ENCODE peak calls at places on chromosome 12, in six cellular contexts. One of them, this sample, is unnamed.
A peak's percentile ranks its signal among the peaks of the same experiment; 100 is the strongest.

GRCh38 chr12:47102845-47103666 is 23.3 kb upstream of the AMIGO2 start:
- DNase-seq in heart right ventricle: no peak
- DNase-seq in pons: no peak
- DNase-seq in astrocyte of the spinal cord: peak; percentile 32
- DNase-seq in fibroblast of lung: peak; percentile 90
- DNase-seq in activated T-cell treated with anti-CD3 and anti-CD28 coated beads, Interleukin-2, amount 50 U/mL, for 72 hours: no peak
- DNase-seq in this sample: no peak

GRCh38 chr12:95701275-95701674 is 89.3 kb downstream of the NTN4 start:
- DNase-seq in activated T-cell treated with anti-CD3 and anti-CD28 coated beads, Interleukin-2, amount 50 U/mL, for 72 hours: no peak
- DNase-seq in pons: no peak
- DNase-seq in heart right ventricle: no peak
- DNase-seq in astrocyte of the spinal cord: peak; percentile 62
- DNase-seq in fibroblast of lung: no peak
- DNase-seq in this sample: no peak

GRCh38 chr12:126982707-126983106 is 1284.3 kb upstream of the TMEM132C start:
- DNase-seq in heart right ventricle: no peak
- DNase-seq in astrocyte of the spinal cord: no peak
- DNase-seq in activated T-cell treated with anti-CD3 and anti-CD28 coated beads, Interleukin-2, amount 50 U/mL, for 72 hours: no peak
- DNase-seq in fibroblast of lung: no peak
- DNase-seq in pons: no peak
- DNase-seq in this sample: no peak

GRCh38 chr12:21910642-21911041 is 30.6 kb downstream of the ABCC9 start:
- DNase-seq in fibroblast of lung: no peak
- DNase-seq in heart right ventricle: no peak
- DNase-seq in activated T-cell treated with anti-CD3 and anti-CD28 coated beads, Interleukin-2, amount 50 U/mL, for 72 hours: no peak
- DNase-seq in astrocyte of the spinal cord: peak; percentile 18
- DNase-seq in pons: no peak
- DNase-seq in this sample: no peak

GRCh38 chr12:110039085-110039807 is 9.1 kb downstream of the C12orf76 start:
- DNase-seq in fibroblast of lung: peak; percentile 81
- DNase-seq in pons: no peak
- DNase-seq in activated T-cell treated with anti-CD3 and anti-CD28 coated beads, Interleukin-2, amount 50 U/mL, for 72 hours: peak; percentile 38
- DNase-seq in astrocyte of the spinal cord: peak; percentile 91
- DNase-seq in heart right ventricle: no peak
- DNase-seq in this sample: peak; percentile 14

GRCh38 chr12:71760471-71760870 is 5.8 kb downstream of the RAB21 start:
- DNase-seq in astrocyte of the spinal cord: no peak
- DNase-seq in fibroblast of lung: no peak
- DNase-seq in activated T-cell treated with anti-CD3 and anti-CD28 coated beads, Interleukin-2, amount 50 U/mL, for 72 hours: no peak
- DNase-seq in heart right ventricle: no peak
- DNase-seq in pons: no peak
- DNase-seq in this sample: no peak

GRCh38 chr12:24751181-24751580 is 197.7 kb downstream of the BCAT1 start:
- DNase-seq in activated T-cell treated with anti-CD3 and anti-CD28 coated beads, Interleukin-2, amount 50 U/mL, for 72 hours: no peak
- DNase-seq in heart right ventricle: no peak
- DNase-seq in pons: no peak
- DNase-seq in astrocyte of the spinal cord: peak; percentile 29
- DNase-seq in fibroblast of lung: no peak
- DNase-seq in this sample: no peak

GRCh38 chr12:53743277-53744129 is 8.3 kb downstream of the CISTR start:
- DNase-seq in activated T-cell treated with anti-CD3 and anti-CD28 coated beads, Interleukin-2, amount 50 U/mL, for 72 hours: peak; percentile 70
- DNase-seq in heart right ventricle: peak; percentile 36
- DNase-seq in pons: peak; percentile 76
- DNase-seq in fibroblast of lung: peak; percentile 52
- DNase-seq in astrocyte of the spinal cord: peak; percentile 65
- DNase-seq in this sample: peak; percentile 44

GRCh38 chr12:57444744-57445143 is 10.2 kb downstream of the INHBC start:
- DNase-seq in pons: no peak
- DNase-seq in heart right ventricle: no peak
- DNase-seq in activated T-cell treated with anti-CD3 and anti-CD28 coated beads, Interleukin-2, amount 50 U/mL, for 72 hours: no peak
- DNase-seq in astrocyte of the spinal cord: no peak
- DNase-seq in fibroblast of lung: no peak
- DNase-seq in this sample: no peak

GRCh38 chr12:3293446-3294161 is 197.4 kb upstream of the PRMT8 start:
- DNase-seq in activated T-cell treated with anti-CD3 and anti-CD28 coated beads, Interleukin-2, amount 50 U/mL, for 72 hours: no peak
- DNase-seq in pons: no peak
- DNase-seq in heart right ventricle: no peak
- DNase-seq in fibroblast of lung: no peak
- DNase-seq in astrocyte of the spinal cord: no peak
- DNase-seq in this sample: no peak

GRCh38 chr12:87775051-87775450 is 254.2 kb downstream of the C12orf50 start:
- DNase-seq in astrocyte of the spinal cord: no peak
- DNase-seq in fibroblast of lung: no peak
- DNase-seq in pons: no peak
- DNase-seq in activated T-cell treated with anti-CD3 and anti-CD28 coated beads, Interleukin-2, amount 50 U/mL, for 72 hours: no peak
- DNase-seq in heart right ventricle: no peak
- DNase-seq in this sample: no peak

GRCh38 chr12:114835031-114835430 is 151.1 kb upstream of the TBX3 start:
- DNase-seq in pons: no peak
- DNase-seq in activated T-cell treated with anti-CD3 and anti-CD28 coated beads, Interleukin-2, amount 50 U/mL, for 72 hours: no peak
- DNase-seq in fibroblast of lung: peak; percentile 55
- DNase-seq in astrocyte of the spinal cord: peak; percentile 64
- DNase-seq in heart right ventricle: no peak
- DNase-seq in this sample: no peak

GRCh38 chr12:12877789-12878455 is 13.4 kb upstream of the GPRC5A start:
- DNase-seq in activated T-cell treated with anti-CD3 and anti-CD28 coated beads, Interleukin-2, amount 50 U/mL, for 72 hours: no peak
- DNase-seq in pons: no peak
- DNase-seq in heart right ventricle: no peak
- DNase-seq in astrocyte of the spinal cord: no peak
- DNase-seq in fibroblast of lung: no peak
- DNase-seq in this sample: no peak

GRCh38 chr12:114481200-114481535 is 75.2 kb upstream of the TBX5 start:
- DNase-seq in heart right ventricle: no peak
- DNase-seq in pons: no peak
- DNase-seq in activated T-cell treated with anti-CD3 and anti-CD28 coated beads, Interleukin-2, amount 50 U/mL, for 72 hours: no peak
- DNase-seq in astrocyte of the spinal cord: no peak
- DNase-seq in fibroblast of lung: no peak
- DNase-seq in this sample: no peak